ENCODE peak calls at places on chromosomes 3 and 15, in five cellular contexts. B, U, G, M and N are unnamed samples. For H3K4me1, the result is how much of the 10 kb centered on the place peaks cover.

GRCh38 chr3:183823963-183824362 is 1.4 kb downstream of the MAP6D1 start:
- DNase-seq in B (peak), U (no peak), G (no peak), M (peak), N (no peak)

GRCh38 chr15:73744293-73744692 is 8.9 kb downstream of the INSYN1 start:
- DNase-seq in B (no peak), U (no peak), G (no peak), M (no peak), N (no peak)

GRCh38 chr3:189710620-189711388 is 79.6 kb downstream of the TP63 start:
- DNase-seq in B (no peak), U (no peak), G (no peak), M (peak), N (no peak)

GRCh38 chr3:155426524-155427230 is 133.2 kb upstream of the STRIT1 start:
- DNase-seq in B (no peak), U (no peak), G (no peak), M (no peak), N (no peak)

GRCh38 chr3:196518999-196519737 is 4.0 kb upstream of the SMCO1 start:
- DNase-seq in B (peak), U (no peak), G (no peak), M (peak), N (peak)

GRCh38 chr3:41209646-41210045 is 10.3 kb downstream of the CTNNB1 start:
- DNase-seq in B (no peak), U (no peak), G (no peak), M (no peak), N (no peak)

GRCh38 chr3:54427951-54428871 is 305.9 kb downstream of the CACNA2D3 start:
- DNase-seq in B (peak), U (no peak), G (no peak), M (peak), N (peak)

GRCh38 chr15:96122077-96123027 is 208.1 kb upstream of the NR2F2 start:
- DNase-seq in B (no peak), U (no peak), G (no peak), M (peak), N (no peak)

GRCh38 chr3:59605318-59605717 is 555.5 kb upstream of the CFAP20DC start:
- DNase-seq in B (no peak), U (no peak), G (no peak), M (no peak), N (no peak)

GRCh38 chr3:71146673-71147072 is 436.9 kb downstream of the FOXP1 start:
- DNase-seq in B (no peak), U (no peak), G (no peak), M (no peak), N (no peak)

GRCh38 chr3:143294183-143294582 is 174.6 kb downstream of the CHST2 start:
- DNase-seq in B (no peak), U (no peak), G (no peak), M (no peak), N (no peak)

GRCh38 chr3:108722724-108723123 is 34.5 kb downstream of the RETNLB start:
- DNase-seq in B (no peak), U (no peak), G (no peak), M (no peak), N (no peak)

GRCh38 chr15:73346735-73347312 is 21.9 kb downstream of the HCN4 start:
- DNase-seq in B (peak), U (peak), G (no peak), M (peak), N (peak)

GRCh38 chr15:26864664-26865191 is 2.1 kb upstream of the GABRA5 start:
- DNase-seq in B (no peak), U (no peak), G (no peak), M (peak), N (no peak)

GRCh38 chr3:23953523-23953922 is 8.4 kb downstream of the NR1D2 start:
- DNase-seq in B (no peak), U (no peak), G (no peak), M (no peak), N (no peak)

GRCh38 chr3:23949784-23950183 is 4.7 kb downstream of the NR1D2 start:
- DNase-seq in B (no peak), U (no peak), G (no peak), M (peak), N (no peak)

GRCh38 chr3:23954144-23954543 is 9.1 kb downstream of the NR1D2 start:
- DNase-seq in B (no peak), U (no peak), G (no peak), M (no peak), N (no peak)

GRCh38 chr3:23950303-23950702 is 5.2 kb downstream of the NR1D2 start:
- DNase-seq in B (no peak), U (no peak), G (no peak), M (no peak), N (no peak)

DNA sequence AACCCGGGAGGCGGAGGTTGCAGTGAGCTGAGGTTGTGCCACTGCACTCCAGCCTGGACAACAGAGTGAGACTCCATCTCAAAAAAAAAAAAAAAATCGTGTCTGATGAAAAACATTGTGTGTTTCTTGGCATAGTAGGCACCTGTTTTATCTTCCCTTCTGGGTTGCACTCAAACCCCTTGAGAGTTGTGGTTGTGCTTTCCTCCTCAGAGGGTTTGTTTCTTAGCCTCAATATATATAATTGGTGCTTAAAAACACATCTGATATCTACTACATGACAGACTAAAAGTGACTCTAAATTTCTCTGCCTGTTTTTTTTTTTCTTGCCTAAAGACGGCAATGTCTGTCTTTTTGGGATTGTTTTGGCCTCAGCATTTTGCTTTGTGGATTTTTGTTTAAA is 7.6 kb downstream of the NR1D2 start:
- DNase-seq in B (no peak), U (no peak), G (no peak), M (no peak), N (no peak)
- H3K4me1 ChIP-seq in B (under half), U (under half), G (half or more), M (under half), N (under half)

DNA sequence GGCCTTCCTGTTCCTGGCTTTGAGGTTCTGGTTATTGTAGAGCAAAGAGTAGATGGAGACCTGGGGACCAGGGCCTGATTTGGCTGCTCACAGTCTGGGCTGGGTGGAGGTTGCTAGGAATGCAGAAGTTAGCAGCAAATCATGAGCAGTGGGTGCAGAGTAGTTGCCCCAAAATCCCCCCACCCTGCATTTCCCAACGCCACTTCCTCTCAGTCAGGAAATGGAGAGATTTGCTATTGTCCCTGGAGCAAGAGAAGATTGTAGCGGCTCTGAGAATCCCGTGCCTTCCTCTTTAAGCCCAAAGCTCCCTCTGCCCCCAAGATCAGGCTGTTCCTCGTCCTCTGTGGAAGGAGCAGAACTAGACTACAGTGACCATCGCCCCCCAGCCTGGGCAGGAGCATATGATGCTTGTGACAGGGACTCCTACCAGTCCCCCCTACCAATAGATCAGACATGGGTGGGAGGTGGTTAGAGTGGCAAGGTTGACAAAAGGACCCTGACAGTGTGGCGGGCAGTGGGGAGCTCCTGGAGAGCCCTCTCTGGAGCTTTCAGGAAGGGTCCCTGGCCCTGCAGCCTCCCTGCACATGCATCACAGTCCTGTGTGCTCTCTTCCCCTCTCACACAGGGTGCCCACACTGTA is 47.3 kb upstream of the SEC22A start:
- DNase-seq in B (no peak), U (no peak), G (no peak), M (no peak), N (no peak)
- H3K27ac ChIP-seq in B (no peak), U (no peak), G (no peak), M (no peak), N (no peak)

DNA sequence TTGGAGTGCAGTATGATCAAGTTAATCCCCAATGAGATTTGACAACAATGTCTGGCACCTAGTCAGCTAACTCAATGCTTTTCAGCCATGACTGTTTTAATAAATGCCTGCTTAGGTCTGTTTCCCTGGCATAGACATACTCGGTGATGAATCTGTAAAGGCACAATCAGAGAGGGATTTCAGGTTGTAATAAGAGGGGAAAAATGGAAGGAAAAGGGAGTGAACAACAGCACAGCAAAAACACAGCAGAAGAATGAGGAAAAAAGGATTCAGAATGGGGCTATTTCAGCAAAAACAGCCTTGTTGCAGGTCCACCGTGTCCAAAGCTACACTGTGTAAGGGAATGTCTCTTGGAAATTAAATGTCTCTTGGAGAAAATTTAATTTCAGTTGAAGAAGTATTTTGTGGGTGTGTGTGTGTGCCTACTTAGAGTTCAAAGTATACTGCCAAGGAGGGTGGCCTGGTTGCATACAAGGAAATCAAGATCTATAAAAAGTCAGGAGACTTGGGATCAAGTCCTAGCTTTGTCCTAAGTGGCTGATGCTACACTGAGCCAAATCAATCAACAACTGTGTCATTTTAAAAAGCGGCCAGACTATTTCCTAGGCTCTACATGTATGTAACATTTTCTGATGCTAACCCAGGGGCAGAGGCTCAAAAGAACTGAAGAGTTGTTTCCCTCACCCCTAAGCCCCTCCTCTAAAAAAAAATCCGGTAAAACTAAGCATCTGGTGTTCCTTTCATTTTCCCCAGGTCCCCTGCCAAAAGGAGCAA is 19.1 kb upstream of the CHD2 start:
- DNase-seq in B (no peak), U (no peak), G (no peak), M (no peak), N (no peak)
- H3K4me3 ChIP-seq in B (no peak), U (peak), G (no peak), M (no peak), N (peak)

DNA sequence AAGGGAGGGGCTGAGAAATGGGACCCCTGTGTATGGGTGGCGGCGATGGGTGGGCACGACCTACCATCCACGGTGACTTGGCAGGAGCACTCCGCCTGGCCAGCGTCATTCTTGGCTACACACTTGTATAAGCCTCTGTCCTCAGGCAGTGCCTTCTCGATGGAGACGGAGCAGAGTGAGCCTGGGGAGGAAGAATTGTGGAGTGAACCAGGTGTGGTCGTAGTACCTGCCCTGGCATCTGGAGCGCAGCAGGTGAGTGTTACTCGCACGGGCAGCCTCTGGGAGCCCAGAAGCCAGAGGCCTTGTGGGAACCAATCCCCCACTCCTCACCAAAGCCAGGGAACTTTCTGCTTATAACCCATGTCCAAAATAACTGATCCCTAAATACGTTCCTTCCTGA is 107.8 kb upstream of the HACD2 start:
- DNase-seq in B (no peak), U (no peak), G (no peak), M (no peak), N (no peak)
- H3K4me1 ChIP-seq in B (under half), U (half or more), G (under half), M (under half), N (under half)

GRCh38 chr3:52240886-52241244 is 1.9 kb upstream of the TWF2 start:
- DNase-seq in B (no peak), U (no peak), G (no peak), M (no peak), N (no peak)
- H3K27ac ChIP-seq in B (no peak), U (no peak), G (no peak), M (no peak), N (no peak)

DNA sequence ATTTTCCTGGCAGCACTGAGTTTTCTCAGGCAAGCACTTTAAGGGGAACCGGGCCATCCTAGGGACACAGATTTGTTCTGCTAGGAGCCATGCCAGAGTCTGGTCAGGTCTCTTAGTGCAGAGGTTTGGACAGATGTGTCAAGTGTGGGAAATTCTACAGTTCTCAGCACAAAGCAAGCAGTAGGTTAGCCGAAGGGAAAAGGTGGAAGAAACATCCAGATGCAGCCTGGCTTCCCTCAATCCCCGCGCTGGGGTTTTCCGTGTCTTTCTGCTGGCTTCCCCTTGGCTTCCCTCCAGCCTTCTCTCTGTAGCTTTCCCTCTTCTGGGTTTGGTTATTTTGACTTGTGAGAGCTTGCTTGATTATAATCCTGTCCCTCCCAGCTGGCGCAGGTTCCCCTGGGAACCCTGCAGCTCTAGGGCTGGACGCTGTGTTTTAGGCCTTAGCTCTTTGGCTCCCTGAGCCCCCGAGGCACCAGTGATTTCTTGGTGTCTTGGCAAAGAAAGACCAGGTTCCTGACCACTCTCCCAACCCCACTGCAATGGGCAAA is 4.1 kb downstream of the TF start:
- DNase-seq in B (no peak), U (no peak), G (no peak), M (no peak), N (no peak)
- H3K4me3 ChIP-seq in B (no peak), U (no peak), G (no peak), M (no peak), N (no peak)

GRCh38 chr3:124747111-124747981 is 17.1 kb downstream of the UMPS start:
- DNase-seq in B (no peak), U (no peak), G (no peak), M (no peak), N (no peak)
- H3K4me1 ChIP-seq in B (under half), U (under half), G (under half), M (under half), N (under half)

GRCh38 chr3:139430467-139430866 is 41.0 kb upstream of the COPB2 start:
- DNase-seq in B (no peak), U (no peak), G (no peak), M (no peak), N (no peak)

GRCh38 chr3:139427283-139428060 is 38.0 kb upstream of the COPB2 start:
- DNase-seq in B (no peak), U (no peak), G (no peak), M (peak), N (no peak)

GRCh38 chr3:139434764-139435291 is 41.5 kb downstream of the RBP2 start:
- DNase-seq in B (no peak), U (no peak), G (no peak), M (peak), N (no peak)

DNA sequence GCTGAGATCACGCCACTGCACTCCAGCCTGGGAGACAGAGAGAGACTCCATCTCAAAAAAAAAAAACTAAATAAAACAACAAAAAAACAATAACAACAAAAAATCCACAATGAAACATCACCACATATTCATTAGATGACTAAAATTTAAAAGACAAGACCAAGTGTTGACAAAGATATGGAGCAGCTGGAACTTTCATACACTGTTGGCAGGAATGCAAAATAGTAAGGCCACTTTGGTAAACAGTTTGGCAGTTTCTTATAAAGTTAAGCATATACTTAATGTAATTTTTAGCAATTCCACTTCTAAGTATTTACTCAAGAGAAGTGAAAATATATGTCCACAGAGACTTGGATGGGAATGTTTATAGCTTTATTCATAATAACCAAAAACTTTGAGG is 43.2 kb downstream of the RBP2 start:
- DNase-seq in B (no peak), U (no peak), G (no peak), M (no peak), N (no peak)
- H3K27ac ChIP-seq in B (no peak), U (no peak), G (no peak), M (no peak), N (no peak)

DNA sequence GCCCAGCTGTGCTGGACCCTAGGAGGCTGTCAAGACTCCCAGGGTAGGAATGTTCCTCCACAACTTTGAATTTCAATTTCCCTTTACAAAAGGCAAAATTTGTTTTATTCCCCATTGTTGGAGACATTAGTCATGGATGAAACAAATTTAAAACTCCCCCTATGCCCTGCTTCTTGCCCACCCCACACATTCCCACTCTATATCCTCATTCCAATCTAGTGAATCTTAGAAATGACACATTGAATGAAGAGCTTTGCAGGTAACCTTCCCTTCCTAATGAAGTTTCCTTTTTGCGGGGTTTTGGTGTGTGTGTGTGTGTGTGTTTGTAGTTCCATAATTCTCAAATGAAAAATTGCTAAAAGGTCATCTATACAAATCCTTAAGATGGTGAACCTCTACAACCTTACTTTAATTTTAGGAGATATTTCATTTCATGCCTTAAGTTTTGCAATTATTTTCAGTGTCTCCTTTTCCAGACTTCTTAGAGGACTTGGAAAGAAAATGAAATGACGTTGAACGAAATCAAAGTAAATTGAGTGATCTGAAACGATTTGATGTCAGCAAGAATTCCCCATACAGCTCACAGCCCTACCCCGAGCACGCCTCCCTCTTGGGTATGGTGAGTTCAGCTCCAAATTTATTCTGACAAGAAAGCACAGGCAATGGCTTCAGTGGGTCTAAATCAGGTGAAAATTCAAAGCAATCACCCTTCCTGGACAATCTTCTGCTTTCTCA is 72.4 kb downstream of the CCNL1 start:
- DNase-seq in B (no peak), U (no peak), G (no peak), M (peak), N (no peak)
- H3K4me3 ChIP-seq in B (no peak), U (peak), G (no peak), M (peak), N (no peak)